ENCODE peak calls at places on chromosomes 12 and 14, in five cellular contexts. A is RWPE1, I is neural crest cell, X is spleen, T is dorsolateral prefrontal cortex. K is an unnamed sample.

GRCh38 chr14:49306152-49306751 is 279.9 kb downstream of the RPS29 start:
- DNase-seq in A (peak), I (no peak), X (no peak), T (no peak), K (no peak)

GRCh38 chr14:85416771-85417170 is 113.2 kb upstream of the FLRT2 start:
- DNase-seq in A (peak), I (no peak), X (no peak), T (no peak), K (no peak)

GRCh38 chr14:96261053-96261452 is 5.0 kb downstream of the BDKRB1 start:
- DNase-seq in A (no peak), I (no peak), X (no peak), T (no peak), K (no peak)

GRCh38 chr12:43789941-43790340 is 16.2 kb downstream of the TWF1 start:
- DNase-seq in A (no peak), I (no peak), X (no peak), T (no peak), K (no peak)

GRCh38 chr14:90583916-90584605 is 187.2 kb downstream of the CALM1 start:
- DNase-seq in A (no peak), I (no peak), X (no peak), T (no peak), K (no peak)

GRCh38 chr14:32724864-32725550 is 213.7 kb upstream of the NPAS3 start:
- DNase-seq in A (no peak), I (no peak), X (no peak), T (peak), K (no peak)

GRCh38 chr12:27081668-27082091 is 698 bp downstream of the C12orf71 start:
- DNase-seq in A (peak), I (no peak), X (no peak), T (no peak), K (no peak)

GRCh38 chr12:79690606-79691298 is at the start of gene PAWR:
- DNase-seq in A (peak), I (peak), X (peak), T (no peak), K (no peak)

GRCh38 chr12:78929075-78929418 is 64.5 kb downstream of the SYT1 start:
- DNase-seq in A (no peak), I (no peak), X (no peak), T (no peak), K (no peak)

GRCh38 chr14:35898217-35898775 is 72.2 kb downstream of the BRMS1L start:
- DNase-seq in A (no peak), I (no peak), X (no peak), T (peak), K (no peak)

GRCh38 chr12:28463396-28463795 is 273.1 kb downstream of the CCDC91 start:
- DNase-seq in A (no peak), I (no peak), X (no peak), T (no peak), K (no peak)
- TF ChIP-seq CTCF in A (no peak), I (no peak), X (no peak), T (no peak), K (no peak)

GRCh38 chr12:74365178-74365964 is 172.3 kb upstream of the ATXN7L3B start:
- DNase-seq in A (peak), I (peak), X (no peak), T (no peak), K (no peak)
- TF ChIP-seq CTCF in A (peak), I (peak), X (no peak), T (peak), K (no peak)

GRCh38 chr14:58151701-58152568 is at the start of gene ARMH4:
- DNase-seq in A (peak), I (peak), X (peak), T (peak), K (peak)
- TF ChIP-seq CTCF in A (no peak), I (peak), X (no peak), T (peak), K (peak)

GRCh38 chr12:95999484-95999883 is 3.3 kb upstream of the HAL start:
- DNase-seq in A (no peak), I (no peak), X (no peak), T (no peak), K (no peak)

GRCh38 chr12:95997911-95998510 is 1.9 kb upstream of the HAL start:
- DNase-seq in A (peak), I (no peak), X (no peak), T (no peak), K (no peak)

GRCh38 chr12:95997276-95997675 is 1.1 kb upstream of the HAL start:
- DNase-seq in A (no peak), I (no peak), X (no peak), T (no peak), K (no peak)

GRCh38 chr12:96000858-96001257 is 4.7 kb upstream of the HAL start:
- DNase-seq in A (no peak), I (no peak), X (no peak), T (no peak), K (no peak)

GRCh38 chr12:95998611-95999300 is 2.6 kb upstream of the HAL start:
- DNase-seq in A (peak), I (no peak), X (no peak), T (peak), K (no peak)
- TF ChIP-seq CTCF in A (peak), I (peak), X (peak), T (peak), K (peak)

DNA sequence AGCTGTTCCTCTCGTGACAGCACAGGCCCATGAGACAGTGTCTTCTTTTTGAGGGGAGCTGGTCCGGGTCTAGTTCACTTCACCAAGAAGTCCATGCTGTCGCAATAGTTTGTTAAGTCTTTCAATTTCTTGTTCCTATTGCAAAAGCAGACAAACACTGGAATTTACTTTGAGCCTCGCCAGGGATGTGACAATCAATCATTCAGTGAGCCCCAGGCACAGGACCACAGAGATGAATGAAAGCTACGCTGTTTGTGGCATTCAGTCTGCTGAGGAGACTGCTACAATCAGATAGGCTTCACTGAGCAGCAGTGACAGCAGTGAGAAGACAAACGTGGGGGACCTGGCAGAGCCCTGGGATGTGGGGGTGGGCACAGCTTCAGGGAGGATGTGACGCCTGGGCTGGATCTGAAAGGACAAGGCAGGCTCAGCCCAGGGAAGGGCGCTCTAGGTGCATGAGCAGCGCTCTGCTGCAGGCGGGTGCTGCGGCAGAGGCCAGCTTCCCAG is 35.5 kb downstream of the TCTN1 start:
- DNase-seq in A (no peak), I (no peak), X (no peak), T (no peak), K (no peak)
- TF ChIP-seq CTCF in A (no peak), I (no peak), X (no peak), T (no peak), K (no peak)

GRCh38 chr12:112087055-112087850 is 21.3 kb downstream of the NAA25 start:
- DNase-seq in A (no peak), I (no peak), X (no peak), T (no peak), K (no peak)
- TF ChIP-seq CTCF in A (no peak), I (peak), X (no peak), T (no peak), K (no peak)

GRCh38 chr12:125528300-125528699 is 463.1 kb downstream of the AACS start:
- DNase-seq in A (no peak), I (peak), X (no peak), T (peak), K (no peak)

GRCh38 chr12:125530876-125531275 is 465.6 kb downstream of the AACS start:
- DNase-seq in A (no peak), I (no peak), X (no peak), T (no peak), K (no peak)

GRCh38 chr12:125538800-125539199 is 473.6 kb downstream of the AACS start:
- DNase-seq in A (no peak), I (no peak), X (no peak), T (no peak), K (no peak)

DNA sequence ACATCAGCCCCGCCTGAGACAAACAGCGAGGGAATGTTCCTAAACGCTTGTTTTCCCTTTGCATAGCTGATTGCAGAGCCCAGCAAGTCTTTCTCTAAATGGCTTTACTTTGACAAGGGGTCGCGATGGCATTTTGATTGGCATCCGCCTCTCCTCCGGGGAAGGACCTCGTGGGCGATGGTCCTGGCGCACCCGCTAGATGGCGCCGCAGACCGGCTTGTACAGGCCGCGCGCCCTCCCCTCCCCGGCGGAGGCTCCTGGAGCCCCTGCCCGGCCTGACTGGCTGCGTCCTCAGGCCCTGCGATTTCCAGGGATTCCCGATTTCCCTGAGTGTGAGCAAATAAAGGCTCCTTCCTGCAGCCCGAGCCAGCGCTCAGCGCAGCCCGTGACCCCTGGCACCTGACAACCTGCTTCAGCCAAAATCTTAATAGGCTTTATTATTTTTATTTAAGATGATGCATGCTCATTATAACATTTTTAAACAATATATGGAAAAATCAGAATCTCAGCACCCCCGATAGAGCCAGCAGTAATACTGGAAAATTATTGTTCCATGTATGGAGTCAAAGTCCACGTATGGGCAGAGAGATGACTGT is 468.3 kb downstream of the AACS start:
- DNase-seq in A (peak), I (peak), X (no peak), T (peak), K (no peak)
- TF ChIP-seq CTCF in A (peak), I (peak), X (no peak), T (peak), K (peak)

DNA sequence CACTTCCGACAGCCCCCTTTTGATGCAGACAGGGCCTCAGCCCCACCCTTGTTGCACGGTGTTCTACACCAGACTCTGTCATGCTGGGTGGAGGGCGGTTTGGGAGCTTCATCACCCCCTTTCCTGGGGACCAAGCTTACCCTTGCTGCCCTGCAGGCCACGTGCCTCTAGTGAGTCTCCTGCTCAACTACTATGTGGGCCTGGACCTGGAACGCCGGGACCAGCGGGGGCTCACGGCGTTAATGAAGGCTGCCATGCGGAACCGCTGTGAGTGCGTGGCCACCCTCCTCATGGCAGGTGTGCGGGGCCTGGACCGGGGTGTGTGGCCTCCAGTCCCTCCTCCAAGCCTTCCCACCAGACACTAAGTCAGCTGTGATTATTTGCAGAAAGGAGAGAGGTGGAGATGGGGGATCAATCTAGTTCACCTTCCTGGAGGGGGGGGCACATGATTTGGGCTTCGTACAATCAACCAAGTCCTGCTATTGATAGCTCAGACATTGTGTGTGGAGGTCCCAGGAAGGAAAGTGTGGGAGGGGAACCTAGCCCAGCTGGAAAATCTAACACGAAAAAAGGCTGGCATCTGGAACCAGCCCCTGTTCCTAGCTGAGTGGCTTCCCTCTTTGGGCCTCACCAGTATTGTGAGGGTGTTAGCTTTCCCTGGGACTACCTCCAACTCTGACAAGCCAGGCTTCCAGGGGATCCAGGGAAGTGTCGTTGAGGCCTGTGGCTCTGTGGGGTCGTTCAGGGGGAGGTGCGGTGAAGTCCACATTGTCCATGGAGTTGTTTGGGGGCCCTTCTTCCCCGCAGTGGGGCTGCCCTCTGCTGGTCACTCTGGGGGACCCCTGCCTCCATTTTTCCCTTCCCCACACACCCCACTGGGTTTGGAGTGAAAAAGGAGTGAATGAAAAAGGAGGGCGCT is 1.6 kb downstream of the ANKRD33 start:
- DNase-seq in A (no peak), I (no peak), X (no peak), T (no peak), K (no peak)
- TF ChIP-seq CTCF in A (no peak), I (peak), X (no peak), T (no peak), K (peak)